ENCODE peak calls at places on chromosomes 5 and 9, in six cellular contexts. One of them, this sample, is unnamed.

GRCh38 chr9:121498487-121499176 is 1.0 kb downstream of the GGTA1 start:
- DNase-seq in upper lobe of right lung: peak; percentile 70
- DNase-seq in GM12865: no peak
- DNase-seq in amniotic stem cell: no peak
- DNase-seq in Kasumi-1: peak; percentile 56
- DNase-seq in HuH-7: peak; percentile 53
- DNase-seq in this sample: peak; percentile 37

GRCh38 chr9:100104314-100104713 is 5.3 kb downstream of the INVS start:
- DNase-seq in upper lobe of right lung: no peak
- DNase-seq in GM12865: no peak
- DNase-seq in amniotic stem cell: no peak
- DNase-seq in Kasumi-1: no peak
- DNase-seq in HuH-7: no peak
- DNase-seq in this sample: no peak

GRCh38 chr9:96550659-96551058 is 69.0 kb downstream of the CDC14B start:
- DNase-seq in upper lobe of right lung: no peak
- DNase-seq in GM12865: no peak
- DNase-seq in amniotic stem cell: no peak
- DNase-seq in Kasumi-1: no peak
- DNase-seq in HuH-7: no peak
- DNase-seq in this sample: no peak

GRCh38 chr5:173035904-173036707 is 20.0 kb upstream of the CREBRF start:
- DNase-seq in upper lobe of right lung: peak; percentile 78
- DNase-seq in GM12865: peak; percentile 77
- DNase-seq in amniotic stem cell: no peak
- DNase-seq in Kasumi-1: no peak
- DNase-seq in HuH-7: no peak
- DNase-seq in this sample: no peak

GRCh38 chr9:131274674-131275331 is 1.5 kb downstream of the FAM78A start:
- DNase-seq in upper lobe of right lung: peak; percentile 81
- DNase-seq in GM12865: peak; percentile 60
- DNase-seq in amniotic stem cell: no peak
- DNase-seq in Kasumi-1: peak; percentile 35
- DNase-seq in HuH-7: no peak
- DNase-seq in this sample: peak; percentile 43

GRCh38 chr9:106376689-106377088 is 486.3 kb upstream of the ZNF462 start:
- DNase-seq in upper lobe of right lung: no peak
- DNase-seq in GM12865: no peak
- DNase-seq in amniotic stem cell: no peak
- DNase-seq in Kasumi-1: no peak
- DNase-seq in HuH-7: no peak
- DNase-seq in this sample: no peak

GRCh38 chr5:541148-541887 is 17.1 kb upstream of the SLC9A3 start:
- DNase-seq in upper lobe of right lung: peak; percentile 58
- DNase-seq in GM12865: no peak
- DNase-seq in amniotic stem cell: no peak
- DNase-seq in Kasumi-1: no peak
- DNase-seq in HuH-7: no peak
- DNase-seq in this sample: no peak

GRCh38 chr9:38119570-38119969 is 50.5 kb upstream of the SHB start:
- DNase-seq in upper lobe of right lung: no peak
- DNase-seq in GM12865: no peak
- DNase-seq in amniotic stem cell: no peak
- DNase-seq in Kasumi-1: no peak
- DNase-seq in HuH-7: no peak
- DNase-seq in this sample: no peak

GRCh38 chr5:8895599-8895998 is 650.3 kb downstream of the SEMA5A start:
- DNase-seq in upper lobe of right lung: no peak
- DNase-seq in GM12865: no peak
- DNase-seq in amniotic stem cell: no peak
- DNase-seq in Kasumi-1: no peak
- DNase-seq in HuH-7: no peak
- DNase-seq in this sample: no peak

GRCh38 chr5:18745591-18745987 is 1111.3 kb downstream of the TAF11L14 start:
- DNase-seq in upper lobe of right lung: no peak
- DNase-seq in GM12865: peak; percentile 58
- DNase-seq in amniotic stem cell: no peak
- DNase-seq in Kasumi-1: peak; percentile 38
- DNase-seq in HuH-7: no peak
- DNase-seq in this sample: peak; percentile 63